ENCODE peak calls at places on chromosomes 6 and 20, in seven cellular contexts. One of them, this sample, is unnamed. For H3K9me3, the result is how much of the 10 kb centered on the place peaks cover.

GRCh38 chr6:117506180-117506835 is 23.8 kb downstream of the DCBLD1 start:
- DNase-seq in prostate gland: no peak
- DNase-seq in stomach: no peak
- DNase-seq in HCT116: no peak
- DNase-seq in sigmoid colon: no peak
- DNase-seq in K562: no peak
- DNase-seq in Panc1: no peak
- DNase-seq in this sample: no peak

GRCh38 chr6:74936886-74937285 is 269.0 kb downstream of the COL12A1 start:
- DNase-seq in prostate gland: no peak
- DNase-seq in stomach: no peak
- DNase-seq in HCT116: no peak
- DNase-seq in sigmoid colon: no peak
- DNase-seq in K562: no peak
- DNase-seq in Panc1: no peak
- DNase-seq in this sample: no peak

GRCh38 chr6:105790635-105791034 is 295.5 kb upstream of the PRDM1 start:
- DNase-seq in prostate gland: no peak
- DNase-seq in stomach: no peak
- DNase-seq in HCT116: no peak
- DNase-seq in sigmoid colon: no peak
- DNase-seq in K562: no peak
- DNase-seq in Panc1: no peak
- DNase-seq in this sample: no peak

GRCh38 chr6:28880894-28881780 is 42.6 kb downstream of the TRIM27 start:
- DNase-seq in prostate gland: peak
- DNase-seq in stomach: peak
- DNase-seq in HCT116: peak
- DNase-seq in sigmoid colon: peak
- DNase-seq in K562: peak
- DNase-seq in Panc1: no peak
- DNase-seq in this sample: peak

GRCh38 chr6:72931325-72931903 is 293.9 kb downstream of the KHDC1L start:
- DNase-seq in prostate gland: no peak
- DNase-seq in stomach: no peak
- DNase-seq in HCT116: no peak
- DNase-seq in sigmoid colon: no peak
- DNase-seq in K562: no peak
- DNase-seq in Panc1: no peak
- DNase-seq in this sample: no peak

GRCh38 chr6:156977527-156978291 is 200.5 kb downstream of the ARID1B start:
- DNase-seq in prostate gland: peak
- DNase-seq in stomach: peak
- DNase-seq in HCT116: no peak
- DNase-seq in sigmoid colon: peak
- DNase-seq in K562: no peak
- DNase-seq in Panc1: no peak
- DNase-seq in this sample: no peak

GRCh38 chr6:163834226-163834970 is 419.9 kb downstream of the QKI start:
- DNase-seq in prostate gland: no peak
- DNase-seq in stomach: no peak
- DNase-seq in HCT116: no peak
- DNase-seq in sigmoid colon: no peak
- DNase-seq in K562: no peak
- DNase-seq in Panc1: no peak
- DNase-seq in this sample: no peak

GRCh38 chr6:399785-400517 is 8.4 kb downstream of the IRF4 start:
- DNase-seq in prostate gland: no peak
- DNase-seq in stomach: no peak
- DNase-seq in HCT116: no peak
- DNase-seq in sigmoid colon: no peak
- DNase-seq in K562: no peak
- DNase-seq in Panc1: no peak
- DNase-seq in this sample: no peak

GRCh38 chr6:138088307-138088744 is 18.9 kb downstream of the PERP start:
- DNase-seq in prostate gland: peak
- DNase-seq in stomach: peak
- DNase-seq in HCT116: peak
- DNase-seq in sigmoid colon: no peak
- DNase-seq in K562: no peak
- DNase-seq in Panc1: peak
- DNase-seq in this sample: peak

GRCh38 chr6:112203577-112204349 is 50.6 kb downstream of the LAMA4 start:
- DNase-seq in prostate gland: no peak
- DNase-seq in stomach: no peak
- DNase-seq in HCT116: peak
- DNase-seq in sigmoid colon: no peak
- DNase-seq in K562: no peak
- DNase-seq in Panc1: peak
- DNase-seq in this sample: no peak
- TF ChIP-seq POLR2AphosphoS5 in prostate gland: no peak
- TF ChIP-seq POLR2AphosphoS5 in stomach: no peak
- TF ChIP-seq POLR2AphosphoS5 in HCT116: peak
- TF ChIP-seq POLR2AphosphoS5 in sigmoid colon: no peak
- TF ChIP-seq POLR2AphosphoS5 in K562: no peak
- TF ChIP-seq POLR2AphosphoS5 in Panc1: peak
- TF ChIP-seq POLR2AphosphoS5 in this sample: no peak

GRCh38 chr6:160240691-160241084 is 17.9 kb downstream of the SLC22A2 start:
- DNase-seq in prostate gland: no peak
- DNase-seq in stomach: no peak
- DNase-seq in HCT116: no peak
- DNase-seq in sigmoid colon: no peak
- DNase-seq in K562: no peak
- DNase-seq in Panc1: no peak
- DNase-seq in this sample: no peak

GRCh38 chr6:160239929-160240690 is 18.5 kb downstream of the SLC22A2 start:
- DNase-seq in prostate gland: no peak
- DNase-seq in stomach: no peak
- DNase-seq in HCT116: no peak
- DNase-seq in sigmoid colon: no peak
- DNase-seq in K562: no peak
- DNase-seq in Panc1: no peak
- DNase-seq in this sample: no peak

GRCh38 chr6:160238786-160239751 is 19.6 kb downstream of the SLC22A2 start:
- DNase-seq in prostate gland: no peak
- DNase-seq in stomach: no peak
- DNase-seq in HCT116: no peak
- DNase-seq in sigmoid colon: no peak
- DNase-seq in K562: peak
- DNase-seq in Panc1: no peak
- DNase-seq in this sample: peak

GRCh38 chr6:160238234-160238633 is 20.4 kb downstream of the SLC22A2 start:
- DNase-seq in prostate gland: no peak
- DNase-seq in stomach: no peak
- DNase-seq in HCT116: no peak
- DNase-seq in sigmoid colon: no peak
- DNase-seq in K562: no peak
- DNase-seq in Panc1: no peak
- DNase-seq in this sample: no peak
- H3K9me3 ChIP-seq in prostate gland: under half
- H3K9me3 ChIP-seq in stomach: under half
- H3K9me3 ChIP-seq in HCT116: under half
- H3K9me3 ChIP-seq in sigmoid colon: under half
- H3K9me3 ChIP-seq in K562: under half
- H3K9me3 ChIP-seq in Panc1: under half
- H3K9me3 ChIP-seq in this sample: under half

GRCh38 chr6:83511901-83512681 is at the start of gene PRSS35:
- DNase-seq in prostate gland: peak
- DNase-seq in stomach: peak
- DNase-seq in HCT116: peak
- DNase-seq in sigmoid colon: no peak
- DNase-seq in K562: peak
- DNase-seq in Panc1: no peak
- DNase-seq in this sample: peak
- H3K4me3 ChIP-seq in prostate gland: peak
- H3K4me3 ChIP-seq in stomach: peak
- H3K4me3 ChIP-seq in HCT116: peak
- H3K4me3 ChIP-seq in sigmoid colon: peak
- H3K4me3 ChIP-seq in K562: peak
- H3K4me3 ChIP-seq in Panc1: peak
- H3K4me3 ChIP-seq in this sample: peak

DNA sequence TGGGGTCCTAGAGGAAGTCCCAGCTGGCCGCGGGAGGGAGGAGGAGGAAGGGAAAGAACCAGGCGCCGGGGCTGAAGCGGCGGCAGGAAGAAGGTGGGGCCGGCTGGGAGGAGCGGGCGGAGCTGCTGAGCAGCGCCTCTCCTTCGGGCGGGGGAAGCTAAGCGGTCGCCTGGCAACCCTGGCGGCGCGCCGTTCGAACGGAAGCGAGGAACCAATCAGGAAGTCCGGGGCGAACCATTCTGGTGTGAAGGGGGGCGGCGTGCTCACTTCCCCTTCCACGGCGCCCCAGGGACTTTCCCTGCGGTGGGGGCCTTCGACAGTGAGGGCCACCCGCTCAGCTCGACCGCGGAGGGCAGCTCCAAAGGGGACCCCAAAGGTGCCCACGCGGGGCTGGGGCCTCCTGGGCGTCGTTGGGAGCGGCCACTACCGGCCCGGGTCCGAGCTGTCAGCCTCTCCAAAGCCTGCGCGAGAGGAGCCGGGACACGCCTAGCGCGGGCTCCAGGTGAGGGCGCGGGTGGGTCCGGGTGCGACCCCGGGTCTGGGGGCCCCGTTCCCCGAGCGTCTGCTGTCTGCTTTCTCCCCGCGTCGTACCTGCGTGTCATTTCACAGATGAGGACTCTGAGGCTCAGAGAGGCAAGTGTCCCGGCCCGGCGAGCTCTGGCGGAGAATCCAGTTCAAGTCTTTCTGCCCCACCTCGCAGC is at the start of gene FAM110A:
- DNase-seq in prostate gland: peak
- DNase-seq in stomach: peak
- DNase-seq in HCT116: peak
- DNase-seq in sigmoid colon: peak
- DNase-seq in K562: peak
- DNase-seq in Panc1: peak
- DNase-seq in this sample: peak
- TF ChIP-seq POLR2AphosphoS5 in prostate gland: peak
- TF ChIP-seq POLR2AphosphoS5 in stomach: peak
- TF ChIP-seq POLR2AphosphoS5 in HCT116: peak
- TF ChIP-seq POLR2AphosphoS5 in sigmoid colon: peak
- TF ChIP-seq POLR2AphosphoS5 in K562: no peak
- TF ChIP-seq POLR2AphosphoS5 in Panc1: peak
- TF ChIP-seq POLR2AphosphoS5 in this sample: peak

DNA sequence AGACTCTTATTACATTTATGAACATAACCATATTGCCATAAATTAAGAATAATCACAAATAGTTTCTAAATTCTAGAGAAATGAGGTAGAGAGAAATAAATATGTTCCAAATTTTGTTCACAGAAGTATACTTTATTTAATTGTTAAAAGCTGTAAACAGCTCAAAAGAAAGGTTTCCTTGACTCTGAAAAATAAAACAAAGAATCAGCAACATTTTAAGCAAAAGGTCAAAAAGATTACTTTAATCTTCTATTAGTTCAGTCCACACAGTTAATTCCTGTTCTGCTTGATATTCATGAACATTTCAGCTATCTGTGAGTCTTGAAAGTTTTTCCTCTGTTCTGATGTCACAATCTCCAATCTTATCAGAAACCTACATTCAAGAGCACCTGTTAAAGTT is 197.9 kb downstream of the GJA1 start:
- DNase-seq in prostate gland: no peak
- DNase-seq in stomach: no peak
- DNase-seq in HCT116: no peak
- DNase-seq in sigmoid colon: no peak
- DNase-seq in K562: no peak
- DNase-seq in Panc1: no peak
- DNase-seq in this sample: no peak
- H3K9me3 ChIP-seq in prostate gland: under half
- H3K9me3 ChIP-seq in stomach: under half
- H3K9me3 ChIP-seq in HCT116: under half
- H3K9me3 ChIP-seq in sigmoid colon: under half
- H3K9me3 ChIP-seq in K562: under half
- H3K9me3 ChIP-seq in Panc1: under half
- H3K9me3 ChIP-seq in this sample: under half

GRCh38 chr20:18831830-18832229 is 18.2 kb downstream of the SCP2D1 start:
- DNase-seq in prostate gland: no peak
- DNase-seq in stomach: no peak
- DNase-seq in HCT116: no peak
- DNase-seq in sigmoid colon: no peak
- DNase-seq in K562: peak
- DNase-seq in Panc1: no peak
- DNase-seq in this sample: no peak

GRCh38 chr20:18837710-18838109 is 24.1 kb downstream of the SCP2D1 start:
- DNase-seq in prostate gland: no peak
- DNase-seq in stomach: peak
- DNase-seq in HCT116: no peak
- DNase-seq in sigmoid colon: no peak
- DNase-seq in K562: no peak
- DNase-seq in Panc1: no peak
- DNase-seq in this sample: no peak

GRCh38 chr20:18832801-18833200 is 19.2 kb downstream of the SCP2D1 start:
- DNase-seq in prostate gland: no peak
- DNase-seq in stomach: no peak
- DNase-seq in HCT116: no peak
- DNase-seq in sigmoid colon: no peak
- DNase-seq in K562: no peak
- DNase-seq in Panc1: no peak
- DNase-seq in this sample: no peak

GRCh38 chr20:18839507-18840247 is 26.1 kb downstream of the SCP2D1 start:
- DNase-seq in prostate gland: no peak
- DNase-seq in stomach: no peak
- DNase-seq in HCT116: no peak
- DNase-seq in sigmoid colon: no peak
- DNase-seq in K562: no peak
- DNase-seq in Panc1: no peak
- DNase-seq in this sample: no peak

GRCh38 chr20:18835850-18836249 is 22.3 kb downstream of the SCP2D1 start:
- DNase-seq in prostate gland: no peak
- DNase-seq in stomach: no peak
- DNase-seq in HCT116: no peak
- DNase-seq in sigmoid colon: no peak
- DNase-seq in K562: no peak
- DNase-seq in Panc1: no peak
- DNase-seq in this sample: no peak
- H3K4me3 ChIP-seq in prostate gland: no peak
- H3K4me3 ChIP-seq in stomach: no peak
- H3K4me3 ChIP-seq in HCT116: no peak
- H3K4me3 ChIP-seq in sigmoid colon: no peak
- H3K4me3 ChIP-seq in K562: no peak
- H3K4me3 ChIP-seq in Panc1: no peak
- H3K4me3 ChIP-seq in this sample: no peak

This sample was measured in transverse colon.